ENCODE peak calls at places on chromosomes 5 and 9, in nine cellular contexts. One of them, this sample, is unnamed.

GRCh38 chr9:2047144-2047671 is 32.1 kb downstream of the SMARCA2 start:
- DNase-seq in activated CD4-positive, CD25-positive, alpha-beta regulatory T cell treated with anti-CD3 and anti-CD28 coated beads, Interleukin-2, amount 50 U/mL, for 72 hours: no peak
- DNase-seq in iris pigment epithelial cell: no peak
- DNase-seq in T-helper 9 cell: no peak
- DNase-seq in stimulated activated naive CD8-positive, alpha-beta T cell treated with anti-CD3 and anti-CD28 coated beads, Interleukin-15, amount 100 ng/mL, for 72 hours: no peak
- DNase-seq in activated CD4-positive, alpha-beta T cell treated with anti-CD3 and anti-CD28 coated beads, Interleukin-2, amount 50 U/mL, for 24 hours: no peak
- DNase-seq in endodermal cell: no peak
- DNase-seq in NCI-H1092: no peak
- DNase-seq in LoVo: no peak
- DNase-seq in this sample: no peak

GRCh38 chr5:175572922-175573321 is 84.9 kb upstream of the HRH2 start:
- DNase-seq in activated CD4-positive, CD25-positive, alpha-beta regulatory T cell treated with anti-CD3 and anti-CD28 coated beads, Interleukin-2, amount 50 U/mL, for 72 hours: no peak
- DNase-seq in iris pigment epithelial cell: peak; percentile 42
- DNase-seq in T-helper 9 cell: no peak
- DNase-seq in stimulated activated naive CD8-positive, alpha-beta T cell treated with anti-CD3 and anti-CD28 coated beads, Interleukin-15, amount 100 ng/mL, for 72 hours: no peak
- DNase-seq in activated CD4-positive, alpha-beta T cell treated with anti-CD3 and anti-CD28 coated beads, Interleukin-2, amount 50 U/mL, for 24 hours: no peak
- DNase-seq in endodermal cell: peak; percentile 22
- DNase-seq in NCI-H1092: no peak
- DNase-seq in LoVo: no peak
- DNase-seq in this sample: no peak

GRCh38 chr9:118785456-118785855 is 583.8 kb downstream of the BRINP1 start:
- DNase-seq in activated CD4-positive, CD25-positive, alpha-beta regulatory T cell treated with anti-CD3 and anti-CD28 coated beads, Interleukin-2, amount 50 U/mL, for 72 hours: no peak
- DNase-seq in iris pigment epithelial cell: no peak
- DNase-seq in T-helper 9 cell: no peak
- DNase-seq in stimulated activated naive CD8-positive, alpha-beta T cell treated with anti-CD3 and anti-CD28 coated beads, Interleukin-15, amount 100 ng/mL, for 72 hours: no peak
- DNase-seq in activated CD4-positive, alpha-beta T cell treated with anti-CD3 and anti-CD28 coated beads, Interleukin-2, amount 50 U/mL, for 24 hours: no peak
- DNase-seq in endodermal cell: no peak
- DNase-seq in NCI-H1092: no peak
- DNase-seq in LoVo: no peak
- DNase-seq in this sample: no peak

GRCh38 chr9:21872696-21873095 is 70.3 kb downstream of the MTAP start:
- DNase-seq in activated CD4-positive, CD25-positive, alpha-beta regulatory T cell treated with anti-CD3 and anti-CD28 coated beads, Interleukin-2, amount 50 U/mL, for 72 hours: no peak
- DNase-seq in iris pigment epithelial cell: no peak
- DNase-seq in T-helper 9 cell: no peak
- DNase-seq in stimulated activated naive CD8-positive, alpha-beta T cell treated with anti-CD3 and anti-CD28 coated beads, Interleukin-15, amount 100 ng/mL, for 72 hours: no peak
- DNase-seq in activated CD4-positive, alpha-beta T cell treated with anti-CD3 and anti-CD28 coated beads, Interleukin-2, amount 50 U/mL, for 24 hours: no peak
- DNase-seq in endodermal cell: no peak
- DNase-seq in NCI-H1092: no peak
- DNase-seq in LoVo: no peak
- DNase-seq in this sample: no peak

GRCh38 chr9:17928228-17928627 is 349.4 kb downstream of the SH3GL2 start:
- DNase-seq in activated CD4-positive, CD25-positive, alpha-beta regulatory T cell treated with anti-CD3 and anti-CD28 coated beads, Interleukin-2, amount 50 U/mL, for 72 hours: no peak
- DNase-seq in iris pigment epithelial cell: no peak
- DNase-seq in T-helper 9 cell: no peak
- DNase-seq in stimulated activated naive CD8-positive, alpha-beta T cell treated with anti-CD3 and anti-CD28 coated beads, Interleukin-15, amount 100 ng/mL, for 72 hours: no peak
- DNase-seq in activated CD4-positive, alpha-beta T cell treated with anti-CD3 and anti-CD28 coated beads, Interleukin-2, amount 50 U/mL, for 24 hours: no peak
- DNase-seq in endodermal cell: no peak
- DNase-seq in NCI-H1092: no peak
- DNase-seq in LoVo: no peak
- DNase-seq in this sample: no peak

GRCh38 chr5:157271740-157272271 is 5.9 kb downstream of the CYFIP2 start:
- DNase-seq in activated CD4-positive, CD25-positive, alpha-beta regulatory T cell treated with anti-CD3 and anti-CD28 coated beads, Interleukin-2, amount 50 U/mL, for 72 hours: peak; percentile 66
- DNase-seq in iris pigment epithelial cell: no peak
- DNase-seq in T-helper 9 cell: peak; percentile 77
- DNase-seq in stimulated activated naive CD8-positive, alpha-beta T cell treated with anti-CD3 and anti-CD28 coated beads, Interleukin-15, amount 100 ng/mL, for 72 hours: peak; percentile 87
- DNase-seq in activated CD4-positive, alpha-beta T cell treated with anti-CD3 and anti-CD28 coated beads, Interleukin-2, amount 50 U/mL, for 24 hours: peak; percentile 51
- DNase-seq in endodermal cell: no peak
- DNase-seq in NCI-H1092: no peak
- DNase-seq in LoVo: no peak
- DNase-seq in this sample: peak; percentile 96

GRCh38 chr9:129422843-129423700 is 197.8 kb downstream of the C9orf50 start:
- DNase-seq in activated CD4-positive, CD25-positive, alpha-beta regulatory T cell treated with anti-CD3 and anti-CD28 coated beads, Interleukin-2, amount 50 U/mL, for 72 hours: no peak
- DNase-seq in iris pigment epithelial cell: peak; percentile 22
- DNase-seq in T-helper 9 cell: no peak
- DNase-seq in stimulated activated naive CD8-positive, alpha-beta T cell treated with anti-CD3 and anti-CD28 coated beads, Interleukin-15, amount 100 ng/mL, for 72 hours: no peak
- DNase-seq in activated CD4-positive, alpha-beta T cell treated with anti-CD3 and anti-CD28 coated beads, Interleukin-2, amount 50 U/mL, for 24 hours: no peak
- DNase-seq in endodermal cell: no peak
- DNase-seq in NCI-H1092: no peak
- DNase-seq in LoVo: no peak
- DNase-seq in this sample: no peak

GRCh38 chr9:9352877-9353481 is 1259.8 kb downstream of the PTPRD start:
- DNase-seq in activated CD4-positive, CD25-positive, alpha-beta regulatory T cell treated with anti-CD3 and anti-CD28 coated beads, Interleukin-2, amount 50 U/mL, for 72 hours: no peak
- DNase-seq in iris pigment epithelial cell: peak; percentile 2
- DNase-seq in T-helper 9 cell: no peak
- DNase-seq in stimulated activated naive CD8-positive, alpha-beta T cell treated with anti-CD3 and anti-CD28 coated beads, Interleukin-15, amount 100 ng/mL, for 72 hours: no peak
- DNase-seq in activated CD4-positive, alpha-beta T cell treated with anti-CD3 and anti-CD28 coated beads, Interleukin-2, amount 50 U/mL, for 24 hours: no peak
- DNase-seq in endodermal cell: no peak
- DNase-seq in NCI-H1092: no peak
- DNase-seq in LoVo: peak; percentile 14
- DNase-seq in this sample: no peak

GRCh38 chr9:122991370-122991830 is 42.1 kb upstream of the GPR21 start:
- DNase-seq in activated CD4-positive, CD25-positive, alpha-beta regulatory T cell treated with anti-CD3 and anti-CD28 coated beads, Interleukin-2, amount 50 U/mL, for 72 hours: no peak
- DNase-seq in iris pigment epithelial cell: peak; percentile 94
- DNase-seq in T-helper 9 cell: peak; percentile 2
- DNase-seq in stimulated activated naive CD8-positive, alpha-beta T cell treated with anti-CD3 and anti-CD28 coated beads, Interleukin-15, amount 100 ng/mL, for 72 hours: peak; percentile 3
- DNase-seq in activated CD4-positive, alpha-beta T cell treated with anti-CD3 and anti-CD28 coated beads, Interleukin-2, amount 50 U/mL, for 24 hours: no peak
- DNase-seq in endodermal cell: no peak
- DNase-seq in NCI-H1092: no peak
- DNase-seq in LoVo: peak; percentile 52
- DNase-seq in this sample: peak; percentile 32

GRCh38 chr5:142324377-142324870 is 397 bp downstream of the SPRY4 start:
- DNase-seq in activated CD4-positive, CD25-positive, alpha-beta regulatory T cell treated with anti-CD3 and anti-CD28 coated beads, Interleukin-2, amount 50 U/mL, for 72 hours: peak; percentile 34
- DNase-seq in iris pigment epithelial cell: no peak
- DNase-seq in T-helper 9 cell: peak; percentile 15
- DNase-seq in stimulated activated naive CD8-positive, alpha-beta T cell treated with anti-CD3 and anti-CD28 coated beads, Interleukin-15, amount 100 ng/mL, for 72 hours: no peak
- DNase-seq in activated CD4-positive, alpha-beta T cell treated with anti-CD3 and anti-CD28 coated beads, Interleukin-2, amount 50 U/mL, for 24 hours: no peak
- DNase-seq in endodermal cell: no peak
- DNase-seq in NCI-H1092: no peak
- DNase-seq in LoVo: no peak
- DNase-seq in this sample: no peak

GRCh38 chr5:423626-424258 is 19.2 kb upstream of the EXOC3 start:
- DNase-seq in activated CD4-positive, CD25-positive, alpha-beta regulatory T cell treated with anti-CD3 and anti-CD28 coated beads, Interleukin-2, amount 50 U/mL, for 72 hours: peak; percentile 22
- DNase-seq in iris pigment epithelial cell: no peak
- DNase-seq in T-helper 9 cell: no peak
- DNase-seq in stimulated activated naive CD8-positive, alpha-beta T cell treated with anti-CD3 and anti-CD28 coated beads, Interleukin-15, amount 100 ng/mL, for 72 hours: no peak
- DNase-seq in activated CD4-positive, alpha-beta T cell treated with anti-CD3 and anti-CD28 coated beads, Interleukin-2, amount 50 U/mL, for 24 hours: no peak
- DNase-seq in endodermal cell: peak; percentile 29
- DNase-seq in NCI-H1092: no peak
- DNase-seq in LoVo: no peak
- DNase-seq in this sample: no peak

GRCh38 chr5:17399931-17400330 is 98.1 kb upstream of the TAF11L2 start:
- DNase-seq in activated CD4-positive, CD25-positive, alpha-beta regulatory T cell treated with anti-CD3 and anti-CD28 coated beads, Interleukin-2, amount 50 U/mL, for 72 hours: no peak
- DNase-seq in iris pigment epithelial cell: no peak
- DNase-seq in T-helper 9 cell: no peak
- DNase-seq in stimulated activated naive CD8-positive, alpha-beta T cell treated with anti-CD3 and anti-CD28 coated beads, Interleukin-15, amount 100 ng/mL, for 72 hours: no peak
- DNase-seq in activated CD4-positive, alpha-beta T cell treated with anti-CD3 and anti-CD28 coated beads, Interleukin-2, amount 50 U/mL, for 24 hours: no peak
- DNase-seq in endodermal cell: no peak
- DNase-seq in NCI-H1092: no peak
- DNase-seq in LoVo: no peak
- DNase-seq in this sample: no peak

GRCh38 chr9:128987800-128988199 is 40.3 kb downstream of the NUP188 start:
- DNase-seq in activated CD4-positive, CD25-positive, alpha-beta regulatory T cell treated with anti-CD3 and anti-CD28 coated beads, Interleukin-2, amount 50 U/mL, for 72 hours: no peak
- DNase-seq in iris pigment epithelial cell: peak; percentile 81
- DNase-seq in T-helper 9 cell: no peak
- DNase-seq in stimulated activated naive CD8-positive, alpha-beta T cell treated with anti-CD3 and anti-CD28 coated beads, Interleukin-15, amount 100 ng/mL, for 72 hours: no peak
- DNase-seq in activated CD4-positive, alpha-beta T cell treated with anti-CD3 and anti-CD28 coated beads, Interleukin-2, amount 50 U/mL, for 24 hours: no peak
- DNase-seq in endodermal cell: no peak
- DNase-seq in NCI-H1092: no peak
- DNase-seq in LoVo: no peak
- DNase-seq in this sample: no peak

GRCh38 chr5:14816999-14817761 is 54.4 kb downstream of the ANKH start:
- DNase-seq in activated CD4-positive, CD25-positive, alpha-beta regulatory T cell treated with anti-CD3 and anti-CD28 coated beads, Interleukin-2, amount 50 U/mL, for 72 hours: no peak
- DNase-seq in iris pigment epithelial cell: peak; percentile 97
- DNase-seq in T-helper 9 cell: no peak
- DNase-seq in stimulated activated naive CD8-positive, alpha-beta T cell treated with anti-CD3 and anti-CD28 coated beads, Interleukin-15, amount 100 ng/mL, for 72 hours: peak; percentile 39
- DNase-seq in activated CD4-positive, alpha-beta T cell treated with anti-CD3 and anti-CD28 coated beads, Interleukin-2, amount 50 U/mL, for 24 hours: no peak
- DNase-seq in endodermal cell: no peak
- DNase-seq in NCI-H1092: no peak
- DNase-seq in LoVo: no peak
- DNase-seq in this sample: no peak

GRCh38 chr5:65103674-65104035 is 334.9 kb downstream of the CWC27 start:
- DNase-seq in activated CD4-positive, CD25-positive, alpha-beta regulatory T cell treated with anti-CD3 and anti-CD28 coated beads, Interleukin-2, amount 50 U/mL, for 72 hours: no peak
- DNase-seq in iris pigment epithelial cell: peak; percentile 46
- DNase-seq in T-helper 9 cell: no peak
- DNase-seq in stimulated activated naive CD8-positive, alpha-beta T cell treated with anti-CD3 and anti-CD28 coated beads, Interleukin-15, amount 100 ng/mL, for 72 hours: no peak
- DNase-seq in activated CD4-positive, alpha-beta T cell treated with anti-CD3 and anti-CD28 coated beads, Interleukin-2, amount 50 U/mL, for 24 hours: no peak
- DNase-seq in endodermal cell: no peak
- DNase-seq in NCI-H1092: no peak
- DNase-seq in LoVo: no peak
- DNase-seq in this sample: no peak

GRCh38 chr9:974064-974992 is 2.1 kb upstream of the DMRT3 start:
- DNase-seq in activated CD4-positive, CD25-positive, alpha-beta regulatory T cell treated with anti-CD3 and anti-CD28 coated beads, Interleukin-2, amount 50 U/mL, for 72 hours: no peak
- DNase-seq in iris pigment epithelial cell: no peak
- DNase-seq in T-helper 9 cell: no peak
- DNase-seq in stimulated activated naive CD8-positive, alpha-beta T cell treated with anti-CD3 and anti-CD28 coated beads, Interleukin-15, amount 100 ng/mL, for 72 hours: no peak
- DNase-seq in activated CD4-positive, alpha-beta T cell treated with anti-CD3 and anti-CD28 coated beads, Interleukin-2, amount 50 U/mL, for 24 hours: no peak
- DNase-seq in endodermal cell: no peak
- DNase-seq in NCI-H1092: no peak
- DNase-seq in LoVo: no peak
- DNase-seq in this sample: no peak

GRCh38 chr5:24368121-24368520 is 276.7 kb downstream of the CDH10 start:
- DNase-seq in activated CD4-positive, CD25-positive, alpha-beta regulatory T cell treated with anti-CD3 and anti-CD28 coated beads, Interleukin-2, amount 50 U/mL, for 72 hours: no peak
- DNase-seq in iris pigment epithelial cell: no peak
- DNase-seq in T-helper 9 cell: no peak
- DNase-seq in stimulated activated naive CD8-positive, alpha-beta T cell treated with anti-CD3 and anti-CD28 coated beads, Interleukin-15, amount 100 ng/mL, for 72 hours: no peak
- DNase-seq in activated CD4-positive, alpha-beta T cell treated with anti-CD3 and anti-CD28 coated beads, Interleukin-2, amount 50 U/mL, for 24 hours: no peak
- DNase-seq in endodermal cell: no peak
- DNase-seq in NCI-H1092: no peak
- DNase-seq in LoVo: no peak
- DNase-seq in this sample: no peak

This sample was measured in CD4-positive, alpha-beta memory T cell.